ENCODE peak calls at places on chromosomes 12 and 14, in ten cellular contexts. One of them, this sample, is unnamed.

GRCh38 chr12:110741371-110741770 is 1.3 kb downstream of the PPP1CC start:
- DNase-seq in ovary: no peak
- DNase-seq in neural progenitor cell: no peak
- DNase-seq in fibroblast of pulmonary artery: no peak
- DNase-seq in stomach: no peak
- DNase-seq in CD14-positive monocyte: no peak
- DNase-seq in endothelial cell: no peak
- DNase-seq in osteocyte: no peak
- DNase-seq in activated CD8-positive, alpha-beta T cell treated with anti-CD3 and anti-CD28 coated beads for 36 hours: peak; percentile 45
- DNase-seq in CD8-positive, alpha-beta T cell: no peak
- DNase-seq in this sample: no peak

GRCh38 chr12:19183121-19183838 is 53.7 kb downstream of the PLEKHA5 start:
- DNase-seq in CD14-positive monocyte: no peak
- DNase-seq in osteocyte: no peak
- DNase-seq in stomach: no peak
- DNase-seq in activated CD8-positive, alpha-beta T cell treated with anti-CD3 and anti-CD28 coated beads for 36 hours: no peak
- DNase-seq in endothelial cell: no peak
- DNase-seq in fibroblast of pulmonary artery: peak; percentile 50
- DNase-seq in neural progenitor cell: peak; percentile 20
- DNase-seq in CD8-positive, alpha-beta T cell: no peak
- DNase-seq in ovary: no peak
- DNase-seq in this sample: no peak

GRCh38 chr12:104334581-104334980 is 31.0 kb downstream of the EID3 start:
- DNase-seq in osteocyte: no peak
- DNase-seq in CD14-positive monocyte: no peak
- DNase-seq in stomach: no peak
- DNase-seq in fibroblast of pulmonary artery: peak; percentile 40
- DNase-seq in activated CD8-positive, alpha-beta T cell treated with anti-CD3 and anti-CD28 coated beads for 36 hours: no peak
- DNase-seq in neural progenitor cell: no peak
- DNase-seq in CD8-positive, alpha-beta T cell: no peak
- DNase-seq in ovary: no peak
- DNase-seq in endothelial cell: no peak
- DNase-seq in this sample: no peak

GRCh38 chr12:32501835-32502333 is 102.5 kb downstream of the FGD4 start:
- DNase-seq in fibroblast of pulmonary artery: peak; percentile 91
- DNase-seq in endothelial cell: peak; percentile 70
- DNase-seq in activated CD8-positive, alpha-beta T cell treated with anti-CD3 and anti-CD28 coated beads for 36 hours: no peak
- DNase-seq in ovary: peak; percentile 67
- DNase-seq in CD14-positive monocyte: no peak
- DNase-seq in stomach: peak; percentile 75
- DNase-seq in neural progenitor cell: peak; percentile 98
- DNase-seq in CD8-positive, alpha-beta T cell: no peak
- DNase-seq in osteocyte: no peak
- DNase-seq in this sample: peak; percentile 72

GRCh38 chr14:91284791-91285548 is 40.5 kb upstream of the GPR68 start:
- DNase-seq in CD8-positive, alpha-beta T cell: no peak
- DNase-seq in ovary: no peak
- DNase-seq in stomach: no peak
- DNase-seq in activated CD8-positive, alpha-beta T cell treated with anti-CD3 and anti-CD28 coated beads for 36 hours: no peak
- DNase-seq in fibroblast of pulmonary artery: no peak
- DNase-seq in endothelial cell: no peak
- DNase-seq in osteocyte: no peak
- DNase-seq in CD14-positive monocyte: no peak
- DNase-seq in neural progenitor cell: no peak
- DNase-seq in this sample: no peak

GRCh38 chr12:120887253-120888043 is 16.7 kb downstream of the SPPL3 start:
- DNase-seq in neural progenitor cell: no peak
- DNase-seq in CD14-positive monocyte: no peak
- DNase-seq in fibroblast of pulmonary artery: no peak
- DNase-seq in ovary: no peak
- DNase-seq in osteocyte: no peak
- DNase-seq in CD8-positive, alpha-beta T cell: no peak
- DNase-seq in endothelial cell: no peak
- DNase-seq in activated CD8-positive, alpha-beta T cell treated with anti-CD3 and anti-CD28 coated beads for 36 hours: peak; percentile 70
- DNase-seq in stomach: no peak
- DNase-seq in this sample: no peak

GRCh38 chr12:109192358-109192757 is 76.0 kb downstream of the ACACB start:
- DNase-seq in CD14-positive monocyte: no peak
- DNase-seq in CD8-positive, alpha-beta T cell: no peak
- DNase-seq in endothelial cell: no peak
- DNase-seq in fibroblast of pulmonary artery: peak; percentile 41
- DNase-seq in activated CD8-positive, alpha-beta T cell treated with anti-CD3 and anti-CD28 coated beads for 36 hours: no peak
- DNase-seq in stomach: no peak
- DNase-seq in ovary: no peak
- DNase-seq in neural progenitor cell: no peak
- DNase-seq in osteocyte: no peak
- DNase-seq in this sample: no peak

GRCh38 chr14:98593361-98593761 is 678.6 kb downstream of the BCL11B start:
- DNase-seq in neural progenitor cell: peak; percentile 81
- DNase-seq in CD8-positive, alpha-beta T cell: no peak
- DNase-seq in stomach: no peak
- DNase-seq in endothelial cell: no peak
- DNase-seq in CD14-positive monocyte: no peak
- DNase-seq in ovary: no peak
- DNase-seq in fibroblast of pulmonary artery: no peak
- DNase-seq in osteocyte: peak; percentile 71
- DNase-seq in activated CD8-positive, alpha-beta T cell treated with anti-CD3 and anti-CD28 coated beads for 36 hours: no peak
- DNase-seq in this sample: peak; percentile 70

GRCh38 chr12:19576421-19576925 is 137.2 kb downstream of the AEBP2 start:
- DNase-seq in CD8-positive, alpha-beta T cell: no peak
- DNase-seq in stomach: no peak
- DNase-seq in CD14-positive monocyte: no peak
- DNase-seq in activated CD8-positive, alpha-beta T cell treated with anti-CD3 and anti-CD28 coated beads for 36 hours: no peak
- DNase-seq in endothelial cell: no peak
- DNase-seq in fibroblast of pulmonary artery: no peak
- DNase-seq in ovary: no peak
- DNase-seq in osteocyte: no peak
- DNase-seq in neural progenitor cell: no peak
- DNase-seq in this sample: no peak

GRCh38 chr12:121803861-121804416 is at the start of gene SETD1B:
- DNase-seq in osteocyte: no peak
- DNase-seq in endothelial cell: peak; percentile 47
- DNase-seq in CD8-positive, alpha-beta T cell: peak; percentile 62
- DNase-seq in fibroblast of pulmonary artery: peak; percentile 64
- DNase-seq in ovary: peak; percentile 64
- DNase-seq in neural progenitor cell: peak; percentile 72
- DNase-seq in activated CD8-positive, alpha-beta T cell treated with anti-CD3 and anti-CD28 coated beads for 36 hours: peak; percentile 62
- DNase-seq in stomach: peak; percentile 64
- DNase-seq in CD14-positive monocyte: no peak
- DNase-seq in this sample: no peak

GRCh38 chr14:24418492-24418873 is 11.0 kb downstream of the CBLN3 start:
- DNase-seq in fibroblast of pulmonary artery: peak; percentile 40
- DNase-seq in CD8-positive, alpha-beta T cell: peak; percentile 1
- DNase-seq in stomach: peak; percentile 89
- DNase-seq in neural progenitor cell: no peak
- DNase-seq in CD14-positive monocyte: no peak
- DNase-seq in ovary: no peak
- DNase-seq in osteocyte: no peak
- DNase-seq in activated CD8-positive, alpha-beta T cell treated with anti-CD3 and anti-CD28 coated beads for 36 hours: no peak
- DNase-seq in endothelial cell: no peak
- DNase-seq in this sample: no peak

GRCh38 chr14:54893151-54893760 is 9.4 kb downstream of the GCH1 start:
- DNase-seq in CD8-positive, alpha-beta T cell: peak; percentile 27
- DNase-seq in ovary: no peak
- DNase-seq in fibroblast of pulmonary artery: peak; percentile 76
- DNase-seq in activated CD8-positive, alpha-beta T cell treated with anti-CD3 and anti-CD28 coated beads for 36 hours: peak; percentile 57
- DNase-seq in CD14-positive monocyte: no peak
- DNase-seq in stomach: no peak
- DNase-seq in neural progenitor cell: peak; percentile 51
- DNase-seq in endothelial cell: peak; percentile 30
- DNase-seq in osteocyte: no peak
- DNase-seq in this sample: no peak

GRCh38 chr14:75533791-75534190 is 11.5 kb downstream of the BATF start:
- DNase-seq in CD8-positive, alpha-beta T cell: no peak
- DNase-seq in fibroblast of pulmonary artery: no peak
- DNase-seq in ovary: no peak
- DNase-seq in activated CD8-positive, alpha-beta T cell treated with anti-CD3 and anti-CD28 coated beads for 36 hours: no peak
- DNase-seq in CD14-positive monocyte: no peak
- DNase-seq in neural progenitor cell: no peak
- DNase-seq in osteocyte: peak; percentile 25
- DNase-seq in stomach: no peak
- DNase-seq in endothelial cell: no peak
- DNase-seq in this sample: no peak

GRCh38 chr14:99936056-99936455 is 129.2 kb upstream of the EVL start:
- DNase-seq in endothelial cell: no peak
- DNase-seq in stomach: no peak
- DNase-seq in osteocyte: no peak
- DNase-seq in CD8-positive, alpha-beta T cell: no peak
- DNase-seq in ovary: no peak
- DNase-seq in neural progenitor cell: no peak
- DNase-seq in CD14-positive monocyte: no peak
- DNase-seq in activated CD8-positive, alpha-beta T cell treated with anti-CD3 and anti-CD28 coated beads for 36 hours: no peak
- DNase-seq in fibroblast of pulmonary artery: no peak
- DNase-seq in this sample: no peak

GRCh38 chr14:79543966-79544365 is 667.3 kb downstream of the DIO2 start:
- DNase-seq in ovary: no peak
- DNase-seq in osteocyte: no peak
- DNase-seq in neural progenitor cell: peak; percentile 68
- DNase-seq in CD8-positive, alpha-beta T cell: no peak
- DNase-seq in stomach: no peak
- DNase-seq in endothelial cell: peak; percentile 31
- DNase-seq in activated CD8-positive, alpha-beta T cell treated with anti-CD3 and anti-CD28 coated beads for 36 hours: peak; percentile 1
- DNase-seq in fibroblast of pulmonary artery: peak; percentile 59
- DNase-seq in CD14-positive monocyte: no peak
- DNase-seq in this sample: no peak

GRCh38 chr14:49505026-49505766 is 81.0 kb downstream of the RPS29 start:
- DNase-seq in CD8-positive, alpha-beta T cell: no peak
- DNase-seq in neural progenitor cell: no peak
- DNase-seq in osteocyte: no peak
- DNase-seq in activated CD8-positive, alpha-beta T cell treated with anti-CD3 and anti-CD28 coated beads for 36 hours: no peak
- DNase-seq in ovary: no peak
- DNase-seq in CD14-positive monocyte: no peak
- DNase-seq in endothelial cell: no peak
- DNase-seq in fibroblast of pulmonary artery: no peak
- DNase-seq in stomach: no peak
- DNase-seq in this sample: no peak

GRCh38 chr12:99495797-99496196 is 151.8 kb upstream of the GARIN6 start:
- DNase-seq in fibroblast of pulmonary artery: no peak
- DNase-seq in neural progenitor cell: no peak
- DNase-seq in ovary: no peak
- DNase-seq in activated CD8-positive, alpha-beta T cell treated with anti-CD3 and anti-CD28 coated beads for 36 hours: no peak
- DNase-seq in endothelial cell: no peak
- DNase-seq in stomach: no peak
- DNase-seq in CD14-positive monocyte: no peak
- DNase-seq in CD8-positive, alpha-beta T cell: no peak
- DNase-seq in osteocyte: no peak
- DNase-seq in this sample: no peak

GRCh38 chr12:56258068-56258819 is at the start of gene ANKRD52:
- DNase-seq in CD14-positive monocyte: no peak
- DNase-seq in stomach: peak; percentile 78
- DNase-seq in ovary: peak; percentile 73
- DNase-seq in activated CD8-positive, alpha-beta T cell treated with anti-CD3 and anti-CD28 coated beads for 36 hours: peak; percentile 81
- DNase-seq in osteocyte: peak; percentile 93
- DNase-seq in neural progenitor cell: peak; percentile 94
- DNase-seq in fibroblast of pulmonary artery: peak; percentile 70
- DNase-seq in CD8-positive, alpha-beta T cell: peak; percentile 81
- DNase-seq in endothelial cell: peak; percentile 84
- DNase-seq in this sample: peak; percentile 74
- TF ChIP-seq CTCF in CD14-positive monocyte: peak; percentile 84
- TF ChIP-seq CTCF in stomach: no peak
- TF ChIP-seq CTCF in ovary: peak; percentile 89
- TF ChIP-seq CTCF in activated CD8-positive, alpha-beta T cell treated with anti-CD3 and anti-CD28 coated beads for 36 hours: peak; percentile 80
- TF ChIP-seq CTCF in osteocyte: peak; percentile 91
- TF ChIP-seq CTCF in neural progenitor cell: peak; percentile 71
- TF ChIP-seq CTCF in fibroblast of pulmonary artery: peak; percentile 18
- TF ChIP-seq CTCF in CD8-positive, alpha-beta T cell: peak; percentile 64
- TF ChIP-seq CTCF in endothelial cell: peak; percentile 84
- TF ChIP-seq CTCF in this sample: peak; percentile 84

GRCh38 chr14:51369814-51370213 is 129.8 kb downstream of the TMX1 start:
- DNase-seq in endothelial cell: peak; percentile 5
- DNase-seq in osteocyte: no peak
- DNase-seq in CD14-positive monocyte: no peak
- DNase-seq in fibroblast of pulmonary artery: no peak
- DNase-seq in activated CD8-positive, alpha-beta T cell treated with anti-CD3 and anti-CD28 coated beads for 36 hours: peak; percentile 39
- DNase-seq in stomach: no peak
- DNase-seq in ovary: no peak
- DNase-seq in CD8-positive, alpha-beta T cell: peak; percentile 7
- DNase-seq in neural progenitor cell: no peak
- DNase-seq in this sample: no peak
- TF ChIP-seq CTCF in endothelial cell: peak; percentile 51
- TF ChIP-seq CTCF in osteocyte: peak; percentile 37
- TF ChIP-seq CTCF in CD14-positive monocyte: peak; percentile 15
- TF ChIP-seq CTCF in fibroblast of pulmonary artery: no peak
- TF ChIP-seq CTCF in activated CD8-positive, alpha-beta T cell treated with anti-CD3 and anti-CD28 coated beads for 36 hours: peak; percentile 70
- TF ChIP-seq CTCF in stomach: no peak
- TF ChIP-seq CTCF in ovary: no peak
- TF ChIP-seq CTCF in CD8-positive, alpha-beta T cell: peak; percentile 19
- TF ChIP-seq CTCF in neural progenitor cell: peak; percentile 50
- TF ChIP-seq CTCF in this sample: peak; percentile 52

DNA sequence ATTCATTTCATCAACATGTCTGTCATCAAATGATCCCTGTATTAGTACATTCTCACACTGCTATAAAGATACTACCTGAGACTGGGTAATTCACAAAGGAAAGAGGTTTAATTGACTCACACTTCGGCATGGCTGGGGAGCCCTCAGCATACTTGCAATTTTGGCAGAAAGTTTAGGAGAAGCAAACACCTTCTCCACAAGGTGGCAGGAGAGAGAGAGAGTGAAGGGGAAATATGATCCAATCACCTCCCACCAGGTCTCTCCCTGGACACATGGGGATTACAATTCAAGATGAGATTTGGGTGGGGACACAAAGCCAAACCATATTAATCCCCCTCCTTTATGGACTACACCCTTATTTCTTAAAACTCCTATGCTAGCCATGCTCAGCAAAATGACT is 932.2 kb downstream of the FLRT2 start:
- DNase-seq in endothelial cell: peak; percentile 18
- DNase-seq in CD8-positive, alpha-beta T cell: no peak
- DNase-seq in ovary: no peak
- DNase-seq in neural progenitor cell: peak; percentile 50
- DNase-seq in activated CD8-positive, alpha-beta T cell treated with anti-CD3 and anti-CD28 coated beads for 36 hours: peak; percentile 1
- DNase-seq in CD14-positive monocyte: no peak
- DNase-seq in osteocyte: no peak
- DNase-seq in stomach: no peak
- DNase-seq in fibroblast of pulmonary artery: peak; percentile 57
- DNase-seq in this sample: no peak
- TF ChIP-seq CTCF in endothelial cell: peak; percentile 45
- TF ChIP-seq CTCF in CD8-positive, alpha-beta T cell: no peak
- TF ChIP-seq CTCF in ovary: no peak
- TF ChIP-seq CTCF in neural progenitor cell: peak; percentile 48
- TF ChIP-seq CTCF in activated CD8-positive, alpha-beta T cell treated with anti-CD3 and anti-CD28 coated beads for 36 hours: peak; percentile 15
- TF ChIP-seq CTCF in CD14-positive monocyte: no peak
- TF ChIP-seq CTCF in osteocyte: peak; percentile 52
- TF ChIP-seq CTCF in stomach: no peak
- TF ChIP-seq CTCF in fibroblast of pulmonary artery: peak; percentile 66
- TF ChIP-seq CTCF in this sample: peak; percentile 52

DNA sequence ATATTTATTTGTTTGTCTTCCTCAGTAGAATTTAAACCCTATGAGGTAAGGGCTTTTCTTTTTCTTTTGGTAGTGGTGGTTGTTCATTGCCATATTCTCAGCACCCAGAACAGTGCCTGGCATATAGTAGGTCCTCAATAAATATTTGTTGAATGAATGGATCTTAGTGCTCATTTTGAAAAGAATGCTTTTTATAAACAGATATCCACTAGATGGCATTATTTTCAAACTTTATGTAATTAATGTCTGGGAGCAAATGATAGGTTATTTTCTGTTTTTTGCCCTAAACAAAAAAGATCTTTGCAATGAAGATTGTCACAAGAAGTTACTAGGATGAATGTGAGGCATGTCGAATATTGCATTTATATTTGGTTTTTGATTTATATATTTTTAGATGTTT is 64.1 kb downstream of the RAD51B start:
- DNase-seq in ovary: no peak
- DNase-seq in CD8-positive, alpha-beta T cell: no peak
- DNase-seq in neural progenitor cell: no peak
- DNase-seq in fibroblast of pulmonary artery: peak; percentile 61
- DNase-seq in stomach: no peak
- DNase-seq in osteocyte: no peak
- DNase-seq in endothelial cell: no peak
- DNase-seq in CD14-positive monocyte: no peak
- DNase-seq in activated CD8-positive, alpha-beta T cell treated with anti-CD3 and anti-CD28 coated beads for 36 hours: no peak
- DNase-seq in this sample: no peak
- TF ChIP-seq CTCF in ovary: peak; percentile 15
- TF ChIP-seq CTCF in CD8-positive, alpha-beta T cell: no peak
- TF ChIP-seq CTCF in neural progenitor cell: peak; percentile 23
- TF ChIP-seq CTCF in fibroblast of pulmonary artery: peak; percentile 24
- TF ChIP-seq CTCF in stomach: no peak
- TF ChIP-seq CTCF in osteocyte: peak; percentile 55
- TF ChIP-seq CTCF in endothelial cell: no peak
- TF ChIP-seq CTCF in CD14-positive monocyte: peak; percentile 57
- TF ChIP-seq CTCF in activated CD8-positive, alpha-beta T cell treated with anti-CD3 and anti-CD28 coated beads for 36 hours: peak; percentile 43
- TF ChIP-seq CTCF in this sample: peak; percentile 59

This sample was measured in neural crest cell.